ENCODE peak calls at places on chromosomes 1 and 21, in seven cellular contexts. O is heart right ventricle, W is fibroblast of lung, D is Peyer's patch, Z is tibial artery, R is BJ, E is tibial nerve. N is an unnamed sample.

GRCh38 chr1:234874291-234875288 is 254.0 kb downstream of the TOMM20 start:
- DNase-seq in O (no peak), W (no peak), D (no peak), Z (no peak), R (no peak), E (no peak), N (peak)

GRCh38 chr1:118335372-118335771 is 150.3 kb upstream of the SPAG17 start:
- DNase-seq in O (no peak), W (no peak), D (no peak), Z (no peak), R (peak), E (no peak), N (peak)

GRCh38 chr21:43921979-43922945 is 57.2 kb downstream of the AGPAT3 start:
- DNase-seq in O (no peak), W (no peak), D (peak), Z (no peak), R (no peak), E (no peak), N (no peak)

GRCh38 chr1:7250176-7250575 is 464.9 kb downstream of the CAMTA1 start:
- DNase-seq in O (no peak), W (no peak), D (no peak), Z (no peak), R (no peak), E (no peak), N (no peak)

GRCh38 chr1:181513786-181514297 is 30.5 kb downstream of the CACNA1E start:
- DNase-seq in O (no peak), W (no peak), D (no peak), Z (no peak), R (no peak), E (no peak), N (no peak)

GRCh38 chr1:178354816-178355215 is 141.9 kb downstream of the CLEC20A start:
- DNase-seq in O (no peak), W (no peak), D (no peak), Z (no peak), R (no peak), E (no peak), N (no peak)

GRCh38 chr1:168170552-168171508 is 7.9 kb upstream of the TIPRL start:
- DNase-seq in O (no peak), W (no peak), D (no peak), Z (no peak), R (no peak), E (no peak), N (no peak)

GRCh38 chr21:29394051-29394450 is 95.3 kb downstream of the BACH1 start:
- DNase-seq in O (no peak), W (no peak), D (no peak), Z (no peak), R (no peak), E (no peak), N (no peak)

GRCh38 chr21:38725196-38726157 is 80.3 kb upstream of the ETS2 start:
- DNase-seq in O (no peak), W (no peak), D (no peak), Z (no peak), R (no peak), E (no peak), N (no peak)

GRCh38 chr1:83055391-83056170 is 943.4 kb downstream of the TTLL7 start:
- DNase-seq in O (no peak), W (no peak), D (no peak), Z (no peak), R (no peak), E (no peak), N (no peak)

GRCh38 chr1:69172003-69173000 is 395.4 kb upstream of the LRRC7 start:
- DNase-seq in O (no peak), W (peak), D (no peak), Z (no peak), R (no peak), E (no peak), N (no peak)

GRCh38 chr1:119279441-119280415 is 88.9 kb upstream of the HAO2 start:
- DNase-seq in O (no peak), W (peak), D (no peak), Z (no peak), R (peak), E (no peak), N (peak)

GRCh38 chr1:7707527-7707926 is 63.6 kb upstream of the VAMP3 start:
- DNase-seq in O (no peak), W (no peak), D (no peak), Z (no peak), R (no peak), E (no peak), N (no peak)

GRCh38 chr1:222182641-222183040 is 365.3 kb downstream of the HHIPL2 start:
- DNase-seq in O (no peak), W (peak), D (no peak), Z (no peak), R (peak), E (no peak), N (no peak)

GRCh38 chr21:19501115-19501514 is 1097.5 kb upstream of the TMPRSS15 start:
- DNase-seq in O (no peak), W (no peak), D (no peak), Z (no peak), R (no peak), E (no peak), N (no peak)

GRCh38 chr1:36480161-36480560 is 2.6 kb downstream of the CSF3R start:
- DNase-seq in O (no peak), W (no peak), D (no peak), Z (no peak), R (no peak), E (no peak), N (no peak)

GRCh38 chr21:42513985-42514882 is 582 bp downstream of the SLC37A1 start:
- DNase-seq in O (peak), W (no peak), D (peak), Z (peak), R (no peak), E (no peak), N (no peak)

GRCh38 chr1:240927815-240928214 is 315.9 kb upstream of the GREM2 start:
- DNase-seq in O (no peak), W (no peak), D (no peak), Z (no peak), R (no peak), E (no peak), N (no peak)

GRCh38 chr1:234726359-234726836 is 116.4 kb upstream of the IRF2BP2 start:
- DNase-seq in O (no peak), W (no peak), D (no peak), Z (no peak), R (no peak), E (no peak), N (no peak)

GRCh38 chr1:152141971-152142584 is 16.9 kb downstream of the RPTN start:
- DNase-seq in O (peak), W (peak), D (peak), Z (no peak), R (no peak), E (peak), N (no peak)

GRCh38 chr1:16243408-16243690 is 6.4 kb upstream of the CPLANE2 start:
- DNase-seq in O (no peak), W (no peak), D (no peak), Z (no peak), R (no peak), E (no peak), N (no peak)

GRCh38 chr1:82491301-82491986 is 690.7 kb downstream of the ADGRL2 start:
- DNase-seq in O (no peak), W (peak), D (no peak), Z (no peak), R (peak), E (no peak), N (no peak)

GRCh38 chr1:8879348-8880067 is 1.0 kb upstream of the ENO1 start:
- DNase-seq in O (no peak), W (no peak), D (peak), Z (peak), R (no peak), E (peak), N (no peak)

GRCh38 chr1:223471566-223471965 is 78.4 kb downstream of the CCDC185 start:
- DNase-seq in O (no peak), W (no peak), D (no peak), Z (no peak), R (no peak), E (no peak), N (no peak)

GRCh38 chr1:216898801-216899200 is 175.6 kb upstream of the ESRRG start:
- DNase-seq in O (no peak), W (no peak), D (no peak), Z (no peak), R (no peak), E (no peak), N (no peak)

GRCh38 chr1:160366731-160367515 is at the start of gene NHLH1:
- DNase-seq in O (no peak), W (no peak), D (no peak), Z (no peak), R (no peak), E (no peak), N (no peak)

GRCh38 chr1:227440167-227440566 is 121.9 kb upstream of the CDC42BPA start:
- DNase-seq in O (no peak), W (no peak), D (no peak), Z (no peak), R (no peak), E (no peak), N (no peak)

GRCh38 chr1:160779662-160780397 is 16.1 kb upstream of the LY9 start:
- DNase-seq in O (no peak), W (no peak), D (no peak), Z (no peak), R (no peak), E (no peak), N (no peak)

GRCh38 chr1:3695326-3696217 is 43.3 kb downstream of the TP73 start:
- DNase-seq in O (peak), W (peak), D (peak), Z (no peak), R (no peak), E (no peak), N (no peak)

GRCh38 chr1:2200308-2200943 is 5.9 kb upstream of the FAAP20 start:
- DNase-seq in O (no peak), W (no peak), D (no peak), Z (no peak), R (no peak), E (no peak), N (no peak)

GRCh38 chr1:2199042-2199810 is 4.7 kb upstream of the FAAP20 start:
- DNase-seq in O (peak), W (peak), D (peak), Z (peak), R (peak), E (peak), N (no peak)

GRCh38 chr1:2196901-2197638 is 2.5 kb upstream of the FAAP20 start:
- DNase-seq in O (no peak), W (no peak), D (no peak), Z (no peak), R (no peak), E (no peak), N (no peak)

GRCh38 chr1:2197732-2198165 is 3.2 kb upstream of the FAAP20 start:
- DNase-seq in O (no peak), W (no peak), D (no peak), Z (no peak), R (no peak), E (no peak), N (no peak)

GRCh38 chr1:2198571-2198970 is 4.0 kb upstream of the FAAP20 start:
- DNase-seq in O (peak), W (no peak), D (no peak), Z (no peak), R (no peak), E (no peak), N (no peak)
- H3K4me3 ChIP-seq in O (peak), W (no peak), D (no peak), Z (no peak), R (no peak), E (no peak), N (no peak)

GRCh38 chr1:230632273-230632873 is 9.9 kb upstream of the COG2 start:
- DNase-seq in O (no peak), W (peak), D (no peak), Z (no peak), R (no peak), E (no peak), N (no peak)
- TF ChIP-seq CTCF in O (peak), W (peak), D (peak), Z (peak), R (peak), E (peak), N (peak)

GRCh38 chr1:201020647-201021332 is 2.7 kb downstream of the KIF21B start:
- DNase-seq in O (no peak), W (no peak), D (peak), Z (no peak), R (no peak), E (no peak), N (no peak)
- H3K4me3 ChIP-seq in O (no peak), W (no peak), D (no peak), Z (no peak), R (no peak), E (no peak), N (no peak)

GRCh38 chr1:170366980-170367379 is 165.0 kb upstream of the GORAB start:
- DNase-seq in O (no peak), W (no peak), D (no peak), Z (no peak), R (no peak), E (no peak), N (no peak)
- TF ChIP-seq CTCF in O (no peak), W (no peak), D (no peak), Z (no peak), R (no peak), E (no peak), N (no peak)

DNA sequence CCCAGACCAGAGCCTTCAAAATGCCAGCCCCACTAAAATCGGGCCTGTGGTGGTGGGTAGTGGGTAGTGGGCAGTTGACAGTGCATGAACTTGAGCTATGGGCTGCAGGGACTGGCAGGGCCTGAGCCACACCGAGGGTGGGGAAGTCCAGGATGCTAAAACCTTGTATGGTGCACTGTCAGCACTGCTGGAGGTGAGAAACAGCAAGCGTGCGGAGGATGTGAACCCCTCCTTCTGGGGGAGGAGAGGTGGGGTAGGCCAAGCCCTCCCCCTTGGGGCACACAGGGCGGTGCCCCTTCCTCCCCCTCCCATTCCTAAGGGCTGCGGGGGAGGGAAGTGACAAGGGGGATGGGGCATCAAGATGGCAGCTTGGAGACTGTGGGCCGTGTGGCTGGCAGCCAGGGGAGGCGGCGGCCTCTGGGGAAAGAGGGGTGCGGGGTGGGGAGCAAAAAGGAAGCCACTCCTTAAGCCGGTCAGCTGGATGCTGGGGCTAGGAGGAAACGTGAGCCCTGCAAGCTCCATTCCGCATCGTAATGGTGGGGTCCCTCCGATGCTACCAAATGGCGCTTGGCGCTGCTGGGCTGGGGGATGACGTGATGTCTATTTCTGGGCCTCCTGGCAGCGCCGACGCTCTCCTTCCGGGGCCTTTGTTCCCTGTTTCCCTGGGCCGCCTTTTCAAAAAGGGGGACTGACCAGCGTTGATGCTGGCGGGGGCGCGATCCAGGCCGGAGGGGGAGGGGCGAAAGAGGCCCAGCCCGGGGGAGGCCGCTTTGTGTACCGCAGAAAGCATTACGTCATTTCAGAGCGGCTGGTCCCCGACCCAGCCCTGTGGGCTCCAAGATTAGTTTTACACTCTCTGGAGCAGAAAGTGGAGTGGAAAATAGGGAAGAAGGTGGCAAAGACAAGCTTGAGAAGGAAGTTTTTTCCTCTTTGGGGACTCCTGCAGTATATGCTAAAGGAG is 794 bp downstream of the SYT11 start:
- DNase-seq in O (peak), W (peak), D (peak), Z (peak), R (no peak), E (peak), N (no peak)
- H3K4me3 ChIP-seq in O (peak), W (peak), D (peak), Z (peak), R (peak), E (peak), N (peak)

DNA sequence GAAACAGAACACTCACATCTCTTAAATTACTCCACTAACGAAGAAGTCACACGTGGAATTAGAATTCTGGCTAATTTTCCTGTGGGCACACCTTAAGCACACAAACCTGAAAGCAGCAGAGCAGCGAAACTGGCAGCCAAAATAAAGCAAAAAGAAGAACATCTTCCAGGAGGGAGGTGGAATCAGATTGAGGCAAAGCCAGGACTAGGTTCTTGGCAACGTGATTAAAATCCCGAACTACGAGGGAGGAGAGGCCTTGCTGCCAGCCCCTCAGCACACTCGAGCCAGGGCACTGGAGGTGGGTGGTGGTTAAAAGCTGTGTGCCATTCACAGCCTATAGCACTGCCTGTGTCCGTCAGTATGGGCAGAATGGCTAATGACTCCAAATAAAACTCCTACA is 58.0 kb downstream of the HIVEP3 start:
- DNase-seq in O (no peak), W (no peak), D (no peak), Z (no peak), R (no peak), E (no peak), N (no peak)
- TF ChIP-seq CTCF in O (no peak), W (no peak), D (no peak), Z (no peak), R (no peak), E (no peak), N (no peak)